ENCODE peak calls at places on chromosomes 16 and 17, in six cellular contexts. T, P, W, K, B and X are unnamed samples.
A peak's percentile ranks its signal among the peaks of the same experiment; 100 is the strongest.

GRCh38 chr17:8747731-8748130 is 3.1 kb upstream of the CCDC42 start:
- DNase-seq in T (no peak), B (no peak), K (no peak), P (no peak), W (no peak), X (no peak)

GRCh38 chr17:79459003-79459655 is 151.7 kb downstream of the RBFOX3 start:
- DNase-seq in W (no peak), P (no peak), T (no peak), K (no peak), B (no peak), X (peak; percentile 12)

GRCh38 chr17:9151091-9151490 is 129.8 kb downstream of the NTN1 start:
- DNase-seq in P (no peak), W (no peak), K (no peak), T (no peak), B (no peak), X (no peak)

GRCh38 chr17:313911-314613 is 38.5 kb downstream of the RPH3AL start:
- DNase-seq in T (no peak), P (no peak), B (no peak), W (no peak), K (no peak), X (no peak)

GRCh38 chr16:57416084-57416483 is 11.5 kb downstream of the CCL17 start:
- DNase-seq in B (no peak), P (no peak), K (no peak), T (no peak), W (no peak), X (no peak)

GRCh38 chr16:88539261-88539651 is 30.9 kb upstream of the ZC3H18 start:
- DNase-seq in P (no peak), K (no peak), T (no peak), B (no peak), W (no peak), X (no peak)

GRCh38 chr17:41394254-41395016 is 3.0 kb downstream of the KRT31 start:
- DNase-seq in W (peak; percentile 58), B (no peak), T (no peak), P (peak; percentile 99), K (no peak), X (no peak)

GRCh38 chr17:44005865-44006580 is 1.6 kb downstream of the NAGS start:
- DNase-seq in B (no peak), K (no peak), W (no peak), T (no peak), P (peak; percentile 54), X (no peak)

GRCh38 chr16:166375-167116 is 768 bp downstream of the HBM start:
- DNase-seq in P (no peak), B (no peak), T (no peak), W (no peak), K (no peak), X (no peak)

GRCh38 chr16:12315330-12316138 is 339.0 kb downstream of the SNX29 start:
- DNase-seq in B (peak; percentile 49), T (no peak), W (no peak), K (no peak), P (no peak), X (no peak)

GRCh38 chr17:65918921-65919546 is 272.9 kb downstream of the CEP112 start:
- DNase-seq in K (no peak), B (no peak), P (no peak), W (no peak), T (no peak), X (no peak)

GRCh38 chr17:10271004-10271620 is 72.7 kb upstream of the GAS7 start:
- DNase-seq in K (no peak), T (no peak), W (no peak), P (no peak), B (no peak), X (no peak)

GRCh38 chr16:18788828-18789514 is 1.2 kb downstream of the RPS15A start:
- DNase-seq in K (no peak), T (no peak), B (no peak), P (peak; percentile 10), W (no peak), X (no peak)

GRCh38 chr16:85611455-85612190 is 1.5 kb upstream of the GSE1 start:
- DNase-seq in W (peak; percentile 88), P (peak; percentile 50), B (peak; percentile 76), T (peak; percentile 68), K (no peak), X (peak; percentile 99)

GRCh38 chr17:47615766-47616424 is 33.8 kb upstream of the KPNB1 start:
- DNase-seq in B (peak; percentile 46), T (peak; percentile 17), K (no peak), W (peak; percentile 76), P (peak; percentile 49), X (no peak)

GRCh38 chr17:77433385-77434135 is 292.8 kb downstream of the SEC14L1 start:
- DNase-seq in W (peak; percentile 69), B (no peak), T (no peak), K (peak; percentile 64), P (no peak), X (no peak)

GRCh38 chr16:1533443-1533951 is at the start of gene TMEM204:
- DNase-seq in B (no peak), T (peak; percentile 76), K (peak; percentile 46), W (peak; percentile 88), P (no peak), X (no peak)

GRCh38 chr16:84062734-84063640 is 20.4 kb upstream of the SLC38A8 start:
- DNase-seq in K (peak; percentile 80), P (peak; percentile 56), W (peak; percentile 79), B (peak; percentile 80), T (peak; percentile 51), X (peak; percentile 82)